ENCODE peak calls at places on chromosomes 7 and 10, in five cellular contexts. U, W, J, L and K are unnamed samples.

GRCh38 chr7:103065666-103066065 is 8.9 kb downstream of the FBXL13 start:
- DNase-seq in W (peak; percentile 30), L (no peak), U (peak; percentile 57), J (peak; percentile 66), K (no peak)

GRCh38 chr7:36076073-36076472 is 77.0 kb upstream of the EEPD1 start:
- DNase-seq in U (no peak), W (no peak), L (no peak), J (no peak), K (no peak)

GRCh38 chr10:4054651-4055435 is 269.8 kb upstream of the KLF6 start:
- DNase-seq in J (no peak), W (no peak), U (no peak), L (no peak), K (no peak)

GRCh38 chr7:155405399-155406318 is 52.3 kb upstream of the EN2 start:
- DNase-seq in L (no peak), W (no peak), U (peak; percentile 20), J (peak; percentile 32), K (no peak)

GRCh38 chr10:22229756-22230330 is 12.0 kb upstream of the EBLN1 start:
- DNase-seq in J (no peak), W (no peak), L (no peak), U (peak; percentile 56), K (no peak)

GRCh38 chr7:970744-971143 is 4.6 kb downstream of the COX19 start:
- DNase-seq in U (no peak), W (no peak), J (no peak), L (no peak), K (no peak)

GRCh38 chr10:124446830-124447740 is 2.8 kb downstream of the NKX1-2 start:
- DNase-seq in U (no peak), L (no peak), J (no peak), W (no peak), K (no peak)

GRCh38 chr7:146655928-146656797 is 539.6 kb downstream of the CNTNAP2 start:
- DNase-seq in U (no peak), J (no peak), L (no peak), W (no peak), K (no peak)

GRCh38 chr7:158740657-158741293 is 36.2 kb upstream of the NCAPG2 start:
- DNase-seq in U (peak; percentile 84), L (peak; percentile 30), W (peak; percentile 95), J (no peak), K (no peak)

GRCh38 chr10:77332256-77332655 is 305.4 kb downstream of the KCNMA1 start:
- DNase-seq in W (no peak), L (no peak), J (no peak), U (no peak), K (no peak)

GRCh38 chr10:58438340-58438739 is 53.1 kb downstream of the TFAM start:
- DNase-seq in J (no peak), U (peak; percentile 73), W (peak; percentile 73), L (no peak), K (no peak)

GRCh38 chr10:103884681-103885139 is 29.3 kb upstream of the SH3PXD2A start:
- DNase-seq in L (no peak), J (peak; percentile 67), W (peak; percentile 60), U (peak; percentile 75), K (no peak)

GRCh38 chr10:1070939-1071338 is 14.8 kb downstream of the WDR37 start:
- DNase-seq in U (peak; percentile 36), W (peak; percentile 69), L (no peak), J (no peak), K (no peak)

GRCh38 chr7:138607216-138608126 is 93.7 kb downstream of the SVOPL start:
- DNase-seq in L (no peak), J (no peak), U (no peak), W (no peak), K (no peak)

GRCh38 chr7:138603549-138604324 is 97.4 kb downstream of the SVOPL start:
- DNase-seq in J (no peak), W (no peak), L (no peak), U (no peak), K (no peak)

GRCh38 chr7:138606251-138606650 is 94.9 kb downstream of the SVOPL start:
- DNase-seq in U (no peak), L (no peak), J (no peak), W (no peak), K (no peak)

GRCh38 chr7:138610671-138611170 is 90.4 kb downstream of the SVOPL start:
- DNase-seq in J (no peak), U (no peak), W (no peak), L (no peak), K (no peak)

DNA sequence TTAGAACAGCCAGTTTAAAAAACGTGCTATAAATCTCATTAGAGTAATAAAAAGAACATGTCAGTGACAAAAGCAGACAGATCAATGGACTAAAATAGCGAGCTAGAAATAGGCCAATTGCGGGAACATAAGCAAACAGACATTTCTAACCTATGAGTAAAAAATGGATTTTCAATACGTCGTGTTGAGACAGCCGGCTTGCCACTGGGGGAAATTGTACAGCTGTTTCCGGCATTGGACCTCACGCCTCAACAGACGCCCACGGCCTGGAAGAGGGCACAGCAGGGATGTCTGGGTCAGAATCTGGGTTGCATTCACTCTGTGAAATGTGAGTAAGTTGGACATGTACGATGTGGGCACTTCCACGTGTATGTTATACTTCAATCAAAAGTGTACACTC is 92.9 kb downstream of the SVOPL start:
- DNase-seq in L (no peak), W (peak; percentile 44), J (no peak), U (peak; percentile 60), K (no peak)
- H3K27ac ChIP-seq in L (no peak overlapping the region), W (no peak overlapping the region), J (no peak overlapping the region), U (no peak overlapping the region), K (no peak overlapping the region)

GRCh38 chr7:32618987-32619386 is 123.7 kb downstream of the AVL9 start:
- DNase-seq in L (no peak), U (peak; percentile 19), W (peak; percentile 19), J (no peak), K (no peak)
- H3K27ac ChIP-seq in L (no peak overlapping the region), U (no peak overlapping the region), W (no peak overlapping the region), J (no peak overlapping the region), K (no peak overlapping the region)

DNA sequence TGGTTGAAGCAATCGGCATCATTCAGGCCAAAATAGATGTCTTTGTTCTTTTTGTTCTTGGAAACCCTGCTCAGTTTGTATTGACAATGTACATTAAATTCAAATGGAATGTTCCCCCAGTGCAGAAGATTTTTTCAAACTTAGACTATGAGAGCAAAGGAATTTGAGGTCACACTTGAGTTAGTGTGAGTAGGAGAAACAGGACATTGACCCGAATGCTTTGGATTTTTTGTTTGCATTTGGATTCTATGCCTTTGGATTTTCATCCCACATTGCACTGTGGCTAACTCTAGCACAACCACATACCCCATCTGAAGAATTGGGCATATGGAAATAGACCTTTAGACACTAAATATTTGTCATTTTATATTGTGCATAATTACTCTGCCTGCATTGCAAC is 480.1 kb downstream of the GALNT17 start:
- DNase-seq in W (no peak), U (no peak), L (no peak), J (no peak), K (no peak)
- H3K27ac ChIP-seq in W (no peak overlapping the region), U (no peak overlapping the region), L (no peak overlapping the region), J (no peak overlapping the region), K (no peak overlapping the region)

DNA sequence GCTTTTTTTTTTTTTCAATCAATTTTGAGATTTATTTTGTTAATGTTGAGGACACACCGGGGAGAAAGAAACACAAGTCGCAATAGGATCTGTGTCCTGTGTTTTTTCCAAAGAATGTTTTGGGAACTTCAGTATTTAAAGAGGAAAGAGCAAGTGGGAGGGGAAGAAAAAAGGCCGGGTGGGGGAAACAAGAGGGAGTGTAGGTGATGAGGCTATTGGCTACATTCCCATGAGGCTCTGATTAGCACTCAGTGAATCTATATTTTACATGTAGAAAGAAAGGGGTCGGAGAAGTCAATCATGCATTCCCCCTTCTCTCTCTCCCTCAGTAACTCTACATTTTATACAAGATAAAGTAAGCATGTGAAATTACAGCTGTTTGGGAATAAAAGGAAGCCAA is 4.1 kb downstream of the ZNF680 start:
- DNase-seq in W (no peak), J (no peak), L (no peak), U (peak; percentile 46), K (no peak)
- H3K27ac ChIP-seq in W (no peak overlapping the region), J (no peak overlapping the region), L (peak overlapping the region; percentile 59), U (peak overlapping the region; percentile 69), K (peak overlapping the region; percentile 71)

DNA sequence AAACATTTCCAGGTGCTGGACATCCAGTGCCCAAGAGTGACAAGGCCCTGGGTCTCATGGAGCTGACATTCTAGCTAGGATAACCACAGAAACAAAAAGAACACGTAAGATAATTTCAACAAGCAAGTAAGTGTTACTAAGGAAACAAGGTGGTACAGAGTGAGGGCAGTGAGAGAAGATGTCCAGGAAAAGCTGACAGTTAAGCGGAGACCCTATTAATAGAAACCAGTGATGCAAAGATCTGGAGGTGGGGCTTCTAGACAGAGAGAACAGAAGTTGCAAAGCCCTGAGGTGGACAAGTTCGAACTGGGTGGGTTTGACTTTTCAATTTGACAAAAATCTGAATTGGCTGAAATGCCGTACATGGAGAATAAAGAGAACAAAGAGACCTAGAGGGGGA is 96.3 kb downstream of the TRIL start:
- DNase-seq in U (no peak), J (no peak), W (no peak), L (no peak), K (no peak)
- H3K27ac ChIP-seq in U (no peak overlapping the region), J (no peak overlapping the region), W (no peak overlapping the region), L (no peak overlapping the region), K (no peak overlapping the region)

DNA sequence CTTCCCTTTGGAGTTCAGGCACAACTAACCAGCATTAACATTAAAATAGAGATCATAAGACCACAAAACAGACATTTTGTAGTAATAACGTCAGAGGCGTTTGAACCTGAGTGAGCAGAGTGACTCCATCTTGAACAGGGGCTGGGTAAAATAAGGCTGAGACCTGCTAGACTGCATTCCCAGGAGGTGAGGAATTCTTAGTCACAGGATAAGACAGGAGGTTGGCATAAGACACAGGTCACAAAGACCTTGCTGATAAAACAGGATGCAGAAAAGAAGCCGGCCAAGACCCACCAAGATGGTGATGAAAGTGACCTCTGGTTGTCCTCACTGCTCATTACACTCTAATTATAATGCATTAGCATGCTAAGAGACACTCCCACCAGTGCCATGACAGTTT is 493.2 kb upstream of the AUTS2 start:
- DNase-seq in J (no peak), W (no peak), U (no peak), L (no peak), K (no peak)
- H3K27ac ChIP-seq in J (no peak overlapping the region), W (no peak overlapping the region), U (no peak overlapping the region), L (no peak overlapping the region), K (no peak overlapping the region)

GRCh38 chr7:110336423-110336822 is 754.5 kb upstream of the LRRN3 start:
- DNase-seq in W (no peak), U (no peak), J (no peak), L (no peak), K (no peak)
- H3K27ac ChIP-seq in W (no peak overlapping the region), U (no peak overlapping the region), J (no peak overlapping the region), L (no peak overlapping the region), K (no peak overlapping the region)

GRCh38 chr10:51937736-51938135 is 238.3 kb upstream of the CSTF2T start:
- DNase-seq in J (no peak), U (peak; percentile 82), L (no peak), W (peak; percentile 91), K (no peak)
- H3K27ac ChIP-seq in J (no peak overlapping the region), U (peak overlapping the region; percentile 74), L (no peak overlapping the region), W (peak overlapping the region; percentile 26), K (no peak overlapping the region)